ENCODE peak calls at places on chromosomes 16 and 17, in six cellular contexts. G is upper lobe of left lung, O is HepG2, T is A549, S is K562, B is GM12878. Y is an unnamed sample. For H3K4me1, the result is how much of the 10 kb centered on the place peaks cover.

GRCh38 chr16:56649820-56650219 is 1.9 kb upstream of the MT1B start:
- ATAC-seq in G (no peak), O (no peak), S (no peak), B (no peak), T (no peak), Y (no peak)

GRCh38 chr16:79047337-79047736 is 553.2 kb downstream of the MAF start:
- ATAC-seq in T (peak), G (no peak), O (peak), B (peak), S (peak), Y (no peak)

GRCh38 chr17:80024206-80024972 is 11.3 kb downstream of the TBC1D16 start:
- ATAC-seq in O (no peak), S (peak), B (no peak), T (peak), G (peak), Y (no peak)

GRCh38 chr17:77692571-77693161 is 265.8 kb upstream of the TNRC6C start:
- ATAC-seq in S (no peak), B (no peak), O (no peak), T (peak), G (no peak), Y (peak)

GRCh38 chr17:1294157-1294717 is 14.8 kb downstream of the TRARG1 start:
- ATAC-seq in G (no peak), T (no peak), O (no peak), S (no peak), B (no peak), Y (no peak)

GRCh38 chr17:79342376-79342775 is 267.8 kb downstream of the ENGASE start:
- ATAC-seq in G (no peak), B (no peak), S (no peak), O (no peak), T (no peak), Y (no peak)

GRCh38 chr17:78689029-78689428 is 93.0 kb downstream of the CYTH1 start:
- ATAC-seq in G (no peak), O (peak), B (peak), T (peak), S (no peak), Y (no peak)

GRCh38 chr16:21279501-21279900 is 1.4 kb upstream of the CRYM start:
- ATAC-seq in T (no peak), G (no peak), S (no peak), B (no peak), O (no peak), Y (no peak)

GRCh38 chr16:568401-569258 is 1.1 kb upstream of the PIGQ start:
- ATAC-seq in B (no peak), O (peak), S (peak), G (no peak), T (peak), Y (no peak)

GRCh38 chr17:1153795-1154546 is 25.8 kb downstream of the ABR start:
- ATAC-seq in B (no peak), O (peak), S (peak), G (peak), T (peak), Y (peak)

GRCh38 chr17:49512296-49513043 is 17.4 kb downstream of the NGFR start:
- ATAC-seq in O (no peak), G (no peak), T (no peak), S (no peak), B (no peak), Y (no peak)

GRCh38 chr17:42323268-42323773 is 35.0 kb downstream of the STAT5A start:
- ATAC-seq in G (no peak), T (no peak), B (no peak), S (no peak), O (peak), Y (no peak)

GRCh38 chr17:951388-952132 is 28.0 kb downstream of the NXN start:
- ATAC-seq in G (peak), T (peak), O (peak), S (no peak), B (no peak), Y (peak)

GRCh38 chr17:74288785-74289184 is 14.8 kb downstream of the DNAI2 start:
- ATAC-seq in T (peak), G (peak), O (no peak), B (peak), S (no peak), Y (no peak)

GRCh38 chr16:52293209-52293608 is 253.7 kb downstream of the TOX3 start:
- ATAC-seq in G (no peak), B (no peak), T (no peak), O (no peak), S (no peak), Y (no peak)

GRCh38 chr17:65222216-65222738 is 85.1 kb downstream of the RGS9 start:
- ATAC-seq in B (no peak), T (no peak), O (no peak), S (no peak), G (no peak), Y (no peak)

GRCh38 chr16:67917140-67917851 is 14.4 kb downstream of the CTRL start:
- ATAC-seq in T (peak), B (no peak), G (no peak), S (no peak), O (no peak), Y (no peak)

GRCh38 chr16:77877712-77878111 is 89.3 kb downstream of the VAT1L start:
- ATAC-seq in S (no peak), O (no peak), T (no peak), G (no peak), B (no peak), Y (no peak)

GRCh38 chr16:333406-334094 is 19.0 kb downstream of the AXIN1 start:
- ATAC-seq in O (no peak), T (no peak), G (no peak), S (no peak), B (no peak), Y (no peak)

GRCh38 chr17:57356722-57357391 is 100.5 kb downstream of the MSI2 start:
- ATAC-seq in B (peak), O (peak), G (peak), S (no peak), T (no peak), Y (no peak)

DNA sequence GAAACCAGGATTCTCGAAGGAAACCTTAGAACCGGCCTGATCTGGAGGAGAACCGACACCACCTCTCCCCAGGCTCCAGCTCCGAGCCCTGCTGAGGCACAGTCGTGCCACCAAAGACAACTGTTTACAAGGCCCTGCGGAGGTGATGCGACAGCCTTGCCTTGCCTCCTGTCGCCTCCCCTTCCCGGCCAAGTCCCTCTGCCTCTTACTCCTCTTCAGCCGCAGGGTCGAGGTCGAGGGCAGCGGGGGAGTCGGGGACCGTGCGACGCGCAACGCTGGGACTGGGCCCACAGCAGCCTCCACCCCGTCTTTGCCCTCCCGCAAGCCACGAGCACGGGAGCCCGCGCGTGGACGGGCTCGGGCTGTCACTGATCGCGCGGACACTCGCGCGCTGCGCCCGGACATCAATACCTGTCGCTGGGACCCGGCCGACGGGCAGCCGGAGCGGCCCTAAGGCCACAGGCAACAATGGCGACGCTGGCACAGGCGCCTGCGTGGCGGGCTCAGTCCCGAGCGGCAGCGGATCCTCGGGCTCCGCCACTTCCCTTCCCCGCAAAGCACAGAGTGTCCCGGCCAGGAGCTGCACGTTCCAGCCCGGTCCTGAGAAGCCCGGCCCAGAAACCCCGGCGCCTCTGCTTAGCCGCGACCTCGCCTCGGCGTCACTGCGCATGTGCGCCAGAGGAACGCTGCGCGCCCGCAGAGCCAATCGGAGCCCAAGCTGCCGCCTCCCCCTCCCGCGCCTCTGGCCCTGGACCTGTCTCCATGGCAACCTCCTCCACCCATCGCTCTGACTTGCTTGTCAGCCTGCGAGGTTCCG is at the start of gene ZNF287:
- ATAC-seq in O (no peak), S (peak), G (peak), B (peak), T (peak), Y (peak)
- H3K4me1 ChIP-seq in O (under half), S (under half), G (under half), B (under half), T (under half), Y (under half)

DNA sequence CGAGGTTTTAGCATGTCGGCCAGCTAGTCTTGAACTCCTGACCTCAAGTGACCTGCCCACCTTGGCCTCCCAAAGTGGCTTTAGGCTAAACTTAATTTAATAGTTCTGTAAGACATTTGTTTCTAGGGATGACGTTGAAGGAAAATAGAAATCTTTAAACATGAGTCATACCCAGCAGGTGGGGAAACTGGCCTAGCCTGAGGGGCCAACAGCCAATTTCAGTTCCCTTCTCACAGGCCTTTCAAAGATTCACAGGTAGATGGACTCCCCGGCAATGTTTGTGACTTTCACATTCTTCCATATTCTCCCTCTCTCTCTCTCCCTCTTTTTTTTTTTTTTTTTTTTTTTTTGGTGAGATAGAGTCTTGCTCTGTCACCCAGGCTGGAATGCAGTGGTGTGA is 18.1 kb upstream of the ITPRIPL2 start:
- ATAC-seq in T (no peak), B (peak), G (no peak), O (no peak), S (no peak), Y (no peak)
- TF ChIP-seq EP300 in T (no peak), B (no peak), G (no peak), O (no peak), S (no peak), Y (no peak)

GRCh38 chr16:75660321-75660720 is 12.7 kb downstream of the TERF2IP start:
- ATAC-seq in O (no peak), S (no peak), G (no peak), T (no peak), B (no peak), Y (no peak)

GRCh38 chr16:75653926-75654325 is 6.4 kb downstream of the TERF2IP start:
- ATAC-seq in B (no peak), S (no peak), G (no peak), O (no peak), T (no peak), Y (no peak)

GRCh38 chr16:75660726-75661302 is 13.2 kb downstream of the TERF2IP start:
- ATAC-seq in G (no peak), T (no peak), O (peak), S (peak), B (no peak), Y (no peak)

GRCh38 chr16:75658175-75658574 is 10.6 kb downstream of the TERF2IP start:
- ATAC-seq in T (no peak), B (no peak), S (peak), G (no peak), O (no peak), Y (no peak)
- H3K4me1 ChIP-seq in T (under half), B (under half), S (under half), G (under half), O (under half), Y (under half)

GRCh38 chr16:22789281-22789945 is 24.5 kb upstream of the HS3ST2 start:
- ATAC-seq in G (no peak), T (no peak), S (no peak), O (no peak), B (no peak), Y (no peak)

GRCh38 chr16:22786284-22786683 is 27.7 kb upstream of the HS3ST2 start:
- ATAC-seq in G (no peak), T (no peak), B (no peak), S (no peak), O (no peak), Y (no peak)

GRCh38 chr16:22788190-22788530 is 25.8 kb upstream of the HS3ST2 start:
- ATAC-seq in S (no peak), T (no peak), G (no peak), B (no peak), O (no peak), Y (no peak)

GRCh38 chr16:22786691-22787090 is 27.3 kb upstream of the HS3ST2 start:
- ATAC-seq in G (no peak), B (no peak), T (no peak), S (no peak), O (no peak), Y (no peak)

DNA sequence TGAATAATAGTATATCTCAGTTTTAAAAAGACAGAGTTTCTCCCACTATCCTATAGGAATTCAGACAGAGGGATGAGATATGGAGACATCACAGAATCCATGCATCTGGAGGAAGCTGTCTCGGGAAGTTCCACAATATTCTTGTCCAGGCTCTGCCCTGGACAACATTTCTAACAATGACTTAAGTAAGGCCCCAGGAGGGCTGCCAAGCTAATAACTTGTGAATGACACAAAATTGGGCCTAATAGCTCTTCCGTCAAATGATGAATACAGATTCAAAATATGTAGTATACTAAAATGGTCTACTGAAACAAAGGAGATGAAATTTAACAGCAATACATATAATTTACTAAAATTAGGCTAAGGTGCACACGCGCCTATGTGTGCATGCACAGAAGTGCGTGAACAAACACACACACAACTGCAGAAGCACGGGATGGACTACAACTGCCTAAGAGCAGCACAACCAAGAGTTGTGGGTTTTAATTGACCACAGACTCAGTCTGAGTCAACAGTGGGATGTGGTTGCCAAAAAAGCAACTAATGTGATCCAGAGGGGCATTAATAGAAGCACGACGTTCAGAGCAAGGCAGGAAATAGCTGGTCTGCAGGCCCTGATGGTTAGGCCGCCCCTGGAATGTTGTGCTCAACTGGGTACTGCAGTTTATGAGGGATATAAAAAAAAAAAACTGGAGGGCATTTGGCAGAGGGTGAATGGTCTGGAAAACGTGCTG is 26.3 kb upstream of the HS3ST2 start:
- ATAC-seq in G (no peak), B (no peak), O (no peak), T (no peak), S (no peak), Y (no peak)
- TF ChIP-seq EP300 in G (no peak), B (no peak), O (no peak), T (no peak), S (no peak), Y (no peak)

GRCh38 chr16:81451753-81452680 is 7.4 kb downstream of the CMIP start:
- ATAC-seq in O (peak), B (no peak), S (peak), G (no peak), T (peak), Y (peak)
- H3K4me1 ChIP-seq in O (half or more), B (under half), S (half or more), G (half or more), T (half or more), Y (half or more)

GRCh38 chr16:17343729-17344128 is 127.0 kb downstream of the XYLT1 start:
- ATAC-seq in G (no peak), O (no peak), S (no peak), B (no peak), T (no peak), Y (no peak)
- TF ChIP-seq EP300 in G (no peak), O (no peak), S (no peak), B (no peak), T (no peak), Y (no peak)

DNA sequence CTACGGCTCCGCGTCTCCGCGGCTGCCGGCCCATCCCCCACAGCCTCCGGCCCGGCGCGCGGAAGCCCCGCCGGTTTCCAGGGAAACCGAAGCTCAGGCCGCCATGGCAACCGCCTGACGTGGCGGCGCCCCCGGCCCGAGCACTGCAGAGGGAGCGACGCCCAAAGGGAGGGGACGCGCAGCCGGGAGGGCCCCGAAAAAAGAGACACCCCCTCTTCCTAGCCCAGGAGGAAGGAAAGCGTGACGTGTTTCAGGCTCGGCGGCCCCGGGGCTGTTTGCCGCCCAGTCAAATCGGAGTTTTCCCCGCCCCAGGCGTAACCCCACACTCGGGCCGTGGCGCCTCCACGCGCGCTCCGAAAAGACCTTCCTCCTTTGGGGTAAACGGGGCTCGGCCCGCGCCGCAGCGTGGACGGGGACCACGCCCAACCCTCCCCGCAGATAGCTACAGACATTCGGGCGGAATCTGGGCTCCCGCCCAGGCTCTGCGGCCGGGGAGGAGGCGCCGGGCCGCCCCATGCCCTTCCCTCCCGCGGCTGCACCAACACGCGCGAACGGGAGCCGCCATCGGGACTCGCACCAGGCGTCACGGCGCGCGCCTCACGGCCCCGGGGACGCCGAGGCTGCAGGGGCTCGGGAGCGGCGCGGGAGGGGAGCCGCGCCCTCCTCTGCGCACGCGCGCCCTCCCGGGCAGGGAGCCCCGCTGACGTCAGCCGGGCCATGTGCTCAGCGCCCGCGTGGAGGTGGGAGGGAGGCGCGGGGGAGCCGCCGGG is 7.5 kb downstream of the MNT start:
- ATAC-seq in G (peak), B (peak), T (peak), O (peak), S (peak), Y (peak)
- H3K4me1 ChIP-seq in G (half or more), B (under half), T (half or more), O (half or more), S (under half), Y (under half)

GRCh38 chr17:18362509-18363020 is 785 bp downstream of the SHMT1 start:
- ATAC-seq in S (peak), G (peak), T (peak), B (peak), O (peak), Y (peak)
- TF ChIP-seq EP300 in S (no peak), G (no peak), T (no peak), B (no peak), O (no peak), Y (no peak)

GRCh38 chr17:2410951-2411350 is 10.1 kb upstream of the MNT start:
- ATAC-seq in O (peak), T (no peak), B (no peak), G (no peak), S (no peak), Y (no peak)

GRCh38 chr17:2415081-2415480 is 14.2 kb upstream of the MNT start:
- ATAC-seq in S (no peak), G (no peak), B (no peak), T (no peak), O (no peak), Y (no peak)

GRCh38 chr17:2416010-2416734 is 15.3 kb upstream of the MNT start:
- ATAC-seq in S (peak), G (peak), T (peak), B (peak), O (peak), Y (peak)

GRCh38 chr17:2414665-2415064 is 13.8 kb upstream of the MNT start:
- ATAC-seq in S (no peak), T (no peak), G (no peak), B (no peak), O (no peak), Y (no peak)

GRCh38 chr17:2412561-2413021 is 11.7 kb upstream of the MNT start:
- ATAC-seq in O (peak), B (no peak), G (no peak), S (no peak), T (peak), Y (peak)
- H3K4me1 ChIP-seq in O (under half), B (under half), G (under half), S (under half), T (under half), Y (under half)

DNA sequence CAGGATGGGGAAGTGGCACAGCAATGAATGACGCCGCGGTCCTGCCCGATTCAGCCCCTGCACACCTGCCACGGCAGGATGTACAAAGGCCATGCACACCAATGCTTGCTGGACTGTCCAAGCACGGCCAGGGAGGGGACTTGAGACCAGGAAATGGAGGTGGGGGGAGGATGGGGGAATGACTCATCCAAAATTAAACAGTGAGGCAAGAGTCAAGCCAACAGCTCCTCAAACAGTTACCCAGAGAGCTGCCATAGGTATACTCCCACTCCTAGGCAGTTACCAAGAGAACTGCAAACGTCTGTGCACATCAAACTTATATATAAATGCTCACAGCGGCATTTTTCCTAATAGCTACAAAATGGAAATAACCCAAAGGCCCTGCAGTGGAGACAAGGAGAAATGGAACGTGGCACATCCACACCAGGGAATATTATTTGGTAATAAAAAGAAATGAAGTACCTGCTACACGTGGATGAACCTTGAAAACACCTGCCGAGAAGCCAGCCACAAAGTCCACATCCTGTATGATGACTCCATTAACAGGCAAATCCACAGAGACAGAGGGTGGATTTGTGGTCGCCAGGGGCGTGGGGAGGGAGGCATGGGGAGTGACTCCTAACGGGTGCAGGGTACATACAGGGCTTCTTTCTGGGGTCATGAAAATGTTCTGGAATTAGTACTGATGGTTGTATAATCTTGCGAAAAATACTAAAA is 54.1 kb downstream of the VAC14 start:
- ATAC-seq in G (peak), S (peak), B (peak), O (peak), T (peak), Y (peak)
- TF ChIP-seq EP300 in G (no peak), S (peak), B (no peak), O (peak), T (peak), Y (no peak)